ENCODE peak calls at places on chromosomes 1 and 21, in five cellular contexts. V is kidney glomerular epithelial cell; W is stimulated activated CD4-positive, alpha-beta T cell treated with anti-CD3 and anti-CD28 coated beads, Interleukin-15, amount 100 ng/mL, for 24 hours; Q is HCEC 1CT; F is NCI-H2029 treated with DMSO at 0.1 percent for 48 hours. X is an unnamed sample.
A peak's percentile ranks its signal among the peaks of the same experiment; 100 is the strongest.

GRCh38 chr1:2819429-2819828 is 17.9 kb upstream of the TTC34 start:
- DNase-seq in F (no peak), V (no peak), W (no peak), Q (no peak), X (no peak)

GRCh38 chr1:240935921-240936320 is 324.0 kb upstream of the GREM2 start:
- DNase-seq in W (no peak), V (no peak), F (no peak), Q (no peak), X (no peak)

GRCh38 chr1:218377143-218377660 is 32.1 kb downstream of the TGFB2 start:
- DNase-seq in W (peak; percentile 77), Q (peak; percentile 96), V (peak; percentile 92), F (no peak), X (no peak)

GRCh38 chr1:98113811-98114210 is 193.0 kb upstream of the DPYD start:
- DNase-seq in F (no peak), V (no peak), W (no peak), Q (no peak), X (no peak)

GRCh38 chr21:38942617-38943245 is 137.0 kb downstream of the ETS2 start:
- DNase-seq in F (peak; percentile 70), V (no peak), Q (no peak), W (no peak), X (no peak)

GRCh38 chr21:42161957-42162681 is 56.8 kb upstream of the ABCG1 start:
- DNase-seq in Q (no peak), V (no peak), F (no peak), W (peak; percentile 36), X (peak; percentile 20)

GRCh38 chr1:33439662-33440061 is 8.8 kb upstream of the PHC2 start:
- DNase-seq in V (no peak), W (no peak), Q (no peak), F (no peak), X (no peak)

GRCh38 chr1:116989851-116990250 is 11.7 kb upstream of the CD101 start:
- DNase-seq in V (no peak), F (no peak), W (no peak), Q (no peak), X (no peak)

GRCh38 chr1:68011786-68012375 is 38.5 kb downstream of the DIRAS3 start:
- DNase-seq in W (no peak), Q (no peak), V (peak; percentile 36), F (no peak), X (no peak)

GRCh38 chr1:67830226-67830625 is 3.0 kb downstream of the GNG12 start:
- DNase-seq in W (no peak), F (no peak), Q (peak; percentile 56), V (no peak), X (no peak)

GRCh38 chr1:78223417-78224215 is 177.8 kb downstream of the GIPC2 start:
- DNase-seq in V (no peak), W (no peak), Q (peak; percentile 77), F (no peak), X (no peak)

GRCh38 chr1:167258858-167259257 is 38.2 kb downstream of the POU2F1 start:
- DNase-seq in Q (no peak), W (no peak), V (no peak), F (no peak), X (no peak)

GRCh38 chr1:26349196-26349885 is 4.6 kb downstream of the CRYBG2 start:
- DNase-seq in W (no peak), F (no peak), Q (peak; percentile 90), V (peak; percentile 83), X (peak; percentile 83)

GRCh38 chr1:17892225-17892624 is 137.1 kb downstream of the ACTL8 start:
- DNase-seq in F (peak; percentile 84), Q (no peak), W (no peak), V (no peak), X (no peak)

GRCh38 chr1:12615916-12616708 is 1.9 kb downstream of the DHRS3 start:
- DNase-seq in F (no peak), W (no peak), Q (peak; percentile 44), V (peak; percentile 41), X (peak; percentile 91)

GRCh38 chr1:201281573-201281972 is 1.7 kb upstream of the PKP1 start:
- DNase-seq in Q (no peak), F (no peak), V (no peak), W (no peak), X (no peak)

GRCh38 chr1:12473596-12474329 is 144.2 kb downstream of the DHRS3 start:
- DNase-seq in F (no peak), V (no peak), W (no peak), Q (no peak), X (no peak)

GRCh38 chr1:155272466-155273133 is 704 bp downstream of the CLK2 start:
- DNase-seq in W (no peak), F (no peak), Q (peak; percentile 35), V (peak; percentile 44), X (no peak)

GRCh38 chr21:42583150-42583991 is 69.7 kb downstream of the SLC37A1 start:
- DNase-seq in W (no peak), Q (no peak), F (no peak), V (no peak), X (no peak)

GRCh38 chr1:6348511-6349191 is 44.9 kb downstream of the ACOT7 start:
- DNase-seq in W (peak; percentile 51), V (no peak), Q (no peak), F (no peak), X (peak; percentile 62)

GRCh38 chr1:196608401-196609113 is at the start of gene KCNT2:
- DNase-seq in W (peak; percentile 2), F (no peak), Q (peak; percentile 9), V (peak; percentile 34), X (peak; percentile 99)

GRCh38 chr1:161772397-161772796 is 6.3 kb downstream of the ATF6 start:
- DNase-seq in F (no peak), W (no peak), Q (no peak), V (no peak), X (no peak)

GRCh38 chr1:155241069-155241679 is 14.1 kb downstream of the ENTREP3 start:
- DNase-seq in V (peak; percentile 77), F (peak; percentile 47), W (peak; percentile 71), Q (peak; percentile 80), X (peak; percentile 91)

GRCh38 chr21:35149698-35150097 is 100.6 kb upstream of the RUNX1 start:
- DNase-seq in F (no peak), W (no peak), V (no peak), Q (peak; percentile 42), X (no peak)

GRCh38 chr1:15702722-15703550 is 18.8 kb downstream of the PLEKHM2 start:
- DNase-seq in V (no peak), F (no peak), Q (peak; percentile 35), W (no peak), X (peak; percentile 49)

GRCh38 chr1:74246266-74246665 is 11.1 kb downstream of the TNNI3K start:
- DNase-seq in Q (no peak), W (no peak), V (peak; percentile 70), F (no peak), X (no peak)

GRCh38 chr1:235404190-235404589 is 37.0 kb downstream of the TBCE start:
- DNase-seq in Q (no peak), W (no peak), F (no peak), V (peak; percentile 70), X (no peak)

GRCh38 chr1:232549998-232550397 is 79.9 kb downstream of the SIPA1L2 start:
- DNase-seq in Q (no peak), W (no peak), F (no peak), V (no peak), X (no peak)

GRCh38 chr1:64561993-64562392 is 92.1 kb downstream of the CACHD1 start:
- DNase-seq in Q (no peak), V (no peak), W (no peak), F (no peak), X (no peak)

GRCh38 chr1:93180723-93181613 is at the start of gene CCDC18:
- DNase-seq in W (peak; percentile 68), F (no peak), V (no peak), Q (peak; percentile 25), X (peak; percentile 82)

GRCh38 chr1:218480691-218481099 is 135.6 kb downstream of the TGFB2 start:
- DNase-seq in W (no peak), V (peak; percentile 62), Q (peak; percentile 95), F (no peak), X (no peak)

GRCh38 chr1:226017070-226017469 is 17.9 kb upstream of the SDE2 start:
- DNase-seq in V (no peak), F (no peak), Q (no peak), W (no peak), X (no peak)

GRCh38 chr1:8360493-8361197 is 42.7 kb downstream of the SLC45A1 start:
- DNase-seq in W (no peak), V (no peak), Q (no peak), F (no peak), X (no peak)

GRCh38 chr1:85846706-85847105 is 138.5 kb upstream of the ZNHIT6 start:
- DNase-seq in W (no peak), V (no peak), F (no peak), Q (no peak), X (peak; percentile 31)

GRCh38 chr1:93349231-93350135 is 3.8 kb downstream of the DR1 start:
- DNase-seq in V (no peak), F (no peak), W (no peak), Q (no peak), X (no peak)

GRCh38 chr1:155004352-155005075 is 1.9 kb downstream of the ZBTB7B start:
- DNase-seq in W (no peak), Q (no peak), F (no peak), V (no peak), X (no peak)

GRCh38 chr1:204962742-204963632 is 80.0 kb upstream of the CNTN2 start:
- DNase-seq in Q (no peak), V (no peak), W (no peak), F (no peak), X (no peak)

GRCh38 chr1:19250629-19251304 is 557 bp downstream of the EMC1 start:
- DNase-seq in W (no peak), F (no peak), Q (no peak), V (no peak), X (peak; percentile 38)

GRCh38 chr1:35288761-35289160 is 20.3 kb downstream of the ZMYM4 start:
- DNase-seq in W (no peak), Q (peak; percentile 54), F (no peak), V (peak; percentile 62), X (no peak)